ENCODE peak calls at places on chromosomes 6 and 20, in five cellular contexts. V is AG04450, I is GM10248, G is astrocyte, L is fibroblast of mammary gland. Q is an unnamed sample.

GRCh38 chr6:134935076-134935475 is 14.8 kb downstream of the ALDH8A1 start:
- DNase-seq in V (no peak), I (no peak), G (peak; percentile 18), L (peak; percentile 23), Q (peak; percentile 29)

GRCh38 chr6:64520050-64520449 is 884.4 kb downstream of the PHF3 start:
- DNase-seq in V (peak; percentile 68), I (no peak), G (peak; percentile 93), L (peak; percentile 97), Q (peak; percentile 60)

GRCh38 chr6:169160091-169160854 is 93.4 kb downstream of the THBS2 start:
- DNase-seq in V (no peak), I (no peak), G (no peak), L (no peak), Q (no peak)

GRCh38 chr6:115969930-115970273 is 90.8 kb downstream of the FRK start:
- DNase-seq in V (no peak), I (no peak), G (no peak), L (peak; percentile 38), Q (peak; percentile 4)

GRCh38 chr6:50143011-50143719 is 93.4 kb upstream of the DEFB112 start:
- DNase-seq in V (no peak), I (no peak), G (no peak), L (no peak), Q (no peak)

GRCh38 chr6:39818695-39819094 is 26.5 kb downstream of the DAAM2 start:
- DNase-seq in V (no peak), I (no peak), G (no peak), L (peak; percentile 12), Q (no peak)

GRCh38 chr6:87608802-87609201 is 18.9 kb downstream of the ORC3 start:
- DNase-seq in V (no peak), I (no peak), G (no peak), L (no peak), Q (no peak)

GRCh38 chr20:12201289-12201991 is 283.7 kb downstream of the BTBD3 start:
- DNase-seq in V (no peak), I (no peak), G (no peak), L (peak; percentile 80), Q (no peak)

GRCh38 chr20:50721881-50722281 is 9.5 kb upstream of the PARD6B start:
- DNase-seq in V (no peak), I (no peak), G (no peak), L (peak; percentile 59), Q (no peak)

GRCh38 chr6:114747995-114748625 is 405.3 kb upstream of the HS3ST5 start:
- DNase-seq in V (peak; percentile 2), I (peak; percentile 11), G (peak; percentile 42), L (peak; percentile 68), Q (peak; percentile 41)
- TF ChIP-seq CTCF in V (peak; percentile 60), I (peak; percentile 68), G (peak; percentile 89), L (peak; percentile 65), Q (peak; percentile 91)

GRCh38 chr6:159943965-159944598 is 24.8 kb upstream of the IGF2R start:
- DNase-seq in V (no peak), I (no peak), G (no peak), L (no peak), Q (no peak)

GRCh38 chr6:159951772-159952171 is 17.1 kb upstream of the IGF2R start:
- DNase-seq in V (no peak), I (no peak), G (no peak), L (no peak), Q (no peak)

GRCh38 chr6:159945801-159946392 is 23.0 kb upstream of the IGF2R start:
- DNase-seq in V (no peak), I (no peak), G (no peak), L (no peak), Q (no peak)

GRCh38 chr6:159946912-159947311 is 22.0 kb upstream of the IGF2R start:
- DNase-seq in V (no peak), I (no peak), G (no peak), L (no peak), Q (no peak)

DNA sequence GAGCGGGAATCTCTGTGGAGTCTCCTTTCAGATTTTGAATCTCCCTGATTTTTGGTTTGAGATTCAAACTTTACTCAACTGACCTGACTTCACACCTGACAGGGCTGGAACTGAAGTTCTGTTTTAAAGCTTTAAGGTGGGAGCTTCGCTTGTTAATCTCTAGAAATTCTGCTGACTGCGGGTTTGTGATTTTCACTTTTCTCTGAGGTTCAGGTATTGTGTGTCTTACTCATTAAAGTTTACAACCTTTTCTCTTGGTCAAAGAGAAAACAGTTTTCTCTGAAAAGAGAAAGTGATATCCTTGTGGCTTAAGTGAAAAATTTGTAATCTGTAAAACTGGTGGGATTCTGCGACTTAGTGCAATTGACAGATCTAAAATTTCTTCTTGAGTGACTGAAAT is 20.7 kb upstream of the IGF2R start:
- DNase-seq in V (no peak), I (no peak), G (no peak), L (no peak), Q (no peak)
- TF ChIP-seq CTCF in V (no peak), I (no peak), G (no peak), L (no peak), Q (no peak)

DNA sequence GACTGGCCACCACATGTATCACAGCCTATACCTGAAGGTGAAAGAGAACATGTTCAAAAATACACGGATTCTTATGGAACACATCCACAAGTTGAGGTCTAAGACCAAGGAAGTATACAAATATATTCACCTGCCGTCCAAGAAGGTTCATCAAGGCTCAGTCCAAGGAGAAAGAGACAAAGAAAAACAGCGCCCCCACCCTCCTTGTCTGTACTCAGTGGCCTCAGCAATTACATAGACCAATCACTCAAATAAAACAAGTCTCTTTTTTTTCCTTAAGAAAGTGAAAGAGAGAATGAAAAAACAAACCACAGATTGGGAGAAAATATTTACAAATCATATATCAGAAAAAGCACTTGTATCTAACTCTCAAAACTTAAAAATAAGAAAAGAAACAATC is 19.5 kb downstream of the CPXM1 start:
- DNase-seq in V (no peak), I (no peak), G (no peak), L (no peak), Q (no peak)
- TF ChIP-seq CTCF in V (no peak), I (no peak), G (no peak), L (no peak), Q (no peak)

GRCh38 chr6:71510057-71510713 is 221.6 kb downstream of the OGFRL1 start:
- DNase-seq in V (peak; percentile 55), I (peak; percentile 19), G (peak; percentile 68), L (peak; percentile 77), Q (peak; percentile 72)
- TF ChIP-seq CTCF in V (peak; percentile 79), I (peak; percentile 47), G (peak; percentile 64), L (peak; percentile 76), Q (peak; percentile 86)

GRCh38 chr6:165893431-165893830 is 230.4 kb upstream of the PDE10A start:
- DNase-seq in V (no peak), I (no peak), G (no peak), L (no peak), Q (no peak)

GRCh38 chr6:165889636-165890403 is 226.8 kb upstream of the PDE10A start:
- DNase-seq in V (no peak), I (no peak), G (peak; percentile 10), L (peak; percentile 41), Q (no peak)

GRCh38 chr6:165891320-165891719 is 228.3 kb upstream of the PDE10A start:
- DNase-seq in V (no peak), I (no peak), G (no peak), L (no peak), Q (no peak)

GRCh38 chr6:165894228-165894825 is 231.3 kb upstream of the PDE10A start:
- DNase-seq in V (no peak), I (no peak), G (no peak), L (no peak), Q (no peak)

DNA sequence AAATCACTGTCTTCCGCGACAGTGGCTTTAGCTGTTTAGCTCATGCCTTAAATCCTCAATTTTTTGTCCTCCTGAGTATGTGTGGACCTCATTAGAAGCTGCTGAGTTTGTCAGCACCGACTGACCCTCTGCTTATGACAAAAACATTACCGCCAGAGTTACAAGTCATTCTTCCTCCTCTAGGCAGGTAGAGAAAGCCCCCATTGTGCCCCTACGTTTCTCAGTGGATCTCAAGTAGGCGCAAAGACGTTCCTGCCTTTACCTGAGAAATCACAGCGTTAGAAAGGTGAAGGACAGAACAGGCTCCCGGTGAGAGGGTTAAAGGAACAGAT is 227.3 kb upstream of the PDE10A start:
- DNase-seq in V (no peak), I (no peak), G (no peak), L (no peak), Q (no peak)
- TF ChIP-seq CTCF in V (no peak), I (no peak), G (no peak), L (no peak), Q (no peak)